ENCODE peak calls at places on chromosomes 7 and 10, in seven cellular contexts. J is activated T-helper 1 cell treated with anti-CD3 and anti-CD28 coated beads, Interleukin-2, amount 50 U/mL, for 16 hours; E is Panc1; L is B cell; R is hypothalamus; F is dorsolateral prefrontal cortex; X is activated T-cell treated with anti-CD3 and anti-CD28 coated beads, Interleukin-2, amount 50 U/mL, for 1 hour. M is an unnamed sample.

GRCh38 chr7:44071726-44072363 is 6.5 kb upstream of the PGAM2 start:
- DNase-seq in J (no peak), E (no peak), L (no peak), R (no peak), F (no peak), X (no peak), M (no peak)

GRCh38 chr7:149598721-149599308 is 101.2 kb upstream of the ZNF746 start:
- DNase-seq in J (no peak), E (peak), L (no peak), R (no peak), F (peak), X (no peak), M (no peak)

GRCh38 chr7:83704564-83704963 is 55.6 kb upstream of the SEMA3E start:
- DNase-seq in J (no peak), E (no peak), L (no peak), R (no peak), F (no peak), X (no peak), M (no peak)

GRCh38 chr7:141986923-141987322 is 8.8 kb upstream of the MGAM start:
- DNase-seq in J (no peak), E (no peak), L (no peak), R (no peak), F (no peak), X (no peak), M (no peak)

GRCh38 chr7:111264111-111264868 is 173.4 kb downstream of the LRRN3 start:
- DNase-seq in J (no peak), E (no peak), L (no peak), R (no peak), F (no peak), X (no peak), M (no peak)

GRCh38 chr10:29130190-29130673 is 158.6 kb upstream of the LYZL1 start:
- DNase-seq in J (no peak), E (no peak), L (no peak), R (no peak), F (no peak), X (no peak), M (no peak)

GRCh38 chr10:97356918-97357317 is 22.4 kb upstream of the FRAT2 start:
- DNase-seq in J (no peak), E (no peak), L (no peak), R (no peak), F (no peak), X (no peak), M (no peak)

GRCh38 chr10:127193125-127193524 is 3.3 kb downstream of the INSYN2A start:
- DNase-seq in J (no peak), E (no peak), L (no peak), R (no peak), F (no peak), X (no peak), M (no peak)

GRCh38 chr10:33055636-33056035 is 97.6 kb upstream of the ITGB1 start:
- DNase-seq in J (no peak), E (no peak), L (no peak), R (no peak), F (no peak), X (no peak), M (no peak)

GRCh38 chr10:122072491-122072890 is 83.5 kb downstream of the TACC2 start:
- DNase-seq in J (no peak), E (no peak), L (no peak), R (no peak), F (no peak), X (no peak), M (no peak)

GRCh38 chr7:25068814-25069213 is 56.2 kb downstream of the CYCS start:
- DNase-seq in J (no peak), E (no peak), L (no peak), R (no peak), F (no peak), X (no peak), M (no peak)

GRCh38 chr7:151432658-151433521 is 7.1 kb downstream of the CRYGN start:
- DNase-seq in J (peak), E (no peak), L (peak), R (no peak), F (no peak), X (peak), M (peak)